ENCODE peak calls at places on chromosomes 5 and 9, in five cellular contexts. D is neural progenitor cell, H is SK-N-SH, S is PC-3, K is MM.1S. B is an unnamed sample.

GRCh38 chr5:50302815-50303490 is 138.1 kb downstream of the EMB start:
- DNase-seq in H (no peak), S (peak; percentile 91), K (no peak), D (no peak), B (peak; percentile 51)

GRCh38 chr5:24606974-24607373 is 37.8 kb downstream of the CDH10 start:
- DNase-seq in S (no peak), K (no peak), H (no peak), D (no peak), B (no peak)

GRCh38 chr9:70901741-70902140 is 219.7 kb downstream of the TRPM3 start:
- DNase-seq in S (no peak), K (no peak), H (no peak), D (no peak), B (no peak)

GRCh38 chr9:86353591-86354047 is 591 bp downstream of the TUT7 start:
- DNase-seq in K (peak; percentile 32), D (no peak), S (peak; percentile 51), H (no peak), B (peak; percentile 55)

GRCh38 chr9:136762915-136763648 is 1.2 kb downstream of the LCN15 start:
- DNase-seq in S (peak; percentile 18), D (peak; percentile 93), K (no peak), H (peak; percentile 96), B (peak; percentile 40)

GRCh38 chr5:53023969-53024368 is 34.8 kb downstream of the ITGA2 start:
- DNase-seq in D (no peak), K (peak; percentile 19), H (no peak), S (peak; percentile 70), B (peak; percentile 95)

GRCh38 chr9:114261026-114261425 is 61.9 kb upstream of the ORM1 start:
- DNase-seq in S (no peak), H (no peak), D (no peak), K (no peak), B (no peak)

GRCh38 chr9:94632736-94633135 is 6.6 kb downstream of the FBP1 start:
- DNase-seq in H (no peak), K (no peak), S (no peak), D (no peak), B (peak; percentile 38)

GRCh38 chr9:110626109-110626829 is 42.3 kb upstream of the MUSK start:
- DNase-seq in S (peak; percentile 56), K (no peak), H (no peak), D (no peak), B (peak; percentile 93)

GRCh38 chr9:14372437-14373318 is 58.7 kb upstream of the NFIB start:
- DNase-seq in D (no peak), H (peak; percentile 67), S (peak; percentile 84), K (no peak), B (peak; percentile 70)

GRCh38 chr9:93138171-93138764 is 4.2 kb upstream of the NINJ1 start:
- DNase-seq in S (no peak), K (no peak), H (no peak), D (no peak), B (no peak)

DNA sequence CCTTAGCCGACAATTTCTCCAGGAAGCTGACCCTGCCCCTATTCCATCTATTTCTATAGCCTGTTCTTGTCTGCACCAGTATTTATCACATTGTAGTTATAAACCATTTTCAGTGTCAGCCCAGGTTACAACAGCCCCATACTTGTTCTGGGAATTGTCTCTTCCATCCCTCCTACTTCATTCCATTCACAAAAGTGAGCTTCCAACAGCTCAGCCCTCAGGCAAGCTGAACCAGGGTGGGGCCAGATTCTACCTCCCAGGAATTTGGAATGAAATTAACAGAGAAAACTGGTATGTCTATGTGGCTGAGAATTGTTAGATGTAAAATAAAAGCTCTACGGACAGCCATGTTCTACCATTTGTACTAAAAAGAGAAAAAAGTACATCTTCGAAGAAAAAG is 36.1 kb downstream of the STRBP start:
- DNase-seq in S (no peak), K (no peak), H (no peak), D (peak; percentile 12), B (no peak)
- H3F3A ChIP-seq in S (no peaks in the 10 kb centered on the region), K (peaks cover 3% of the 10 kb centered on the region), H (no peaks in the 10 kb centered on the region), D (no peaks in the 10 kb centered on the region), B (no peaks in the 10 kb centered on the region)

GRCh38 chr5:35233121-35233520 is 2.8 kb upstream of the PRLR start:
- DNase-seq in S (no peak), D (no peak), K (no peak), H (no peak), B (no peak)

GRCh38 chr5:35232124-35232523 is 1.8 kb upstream of the PRLR start:
- DNase-seq in S (no peak), K (no peak), D (no peak), H (no peak), B (no peak)

GRCh38 chr5:35228304-35228703 is 2.0 kb downstream of the PRLR start:
- DNase-seq in H (no peak), S (no peak), D (no peak), K (no peak), B (no peak)

GRCh38 chr5:35230043-35230611 is at the start of gene PRLR:
- DNase-seq in S (peak; percentile 21), H (peak; percentile 55), K (no peak), D (peak; percentile 47), B (peak; percentile 71)

DNA sequence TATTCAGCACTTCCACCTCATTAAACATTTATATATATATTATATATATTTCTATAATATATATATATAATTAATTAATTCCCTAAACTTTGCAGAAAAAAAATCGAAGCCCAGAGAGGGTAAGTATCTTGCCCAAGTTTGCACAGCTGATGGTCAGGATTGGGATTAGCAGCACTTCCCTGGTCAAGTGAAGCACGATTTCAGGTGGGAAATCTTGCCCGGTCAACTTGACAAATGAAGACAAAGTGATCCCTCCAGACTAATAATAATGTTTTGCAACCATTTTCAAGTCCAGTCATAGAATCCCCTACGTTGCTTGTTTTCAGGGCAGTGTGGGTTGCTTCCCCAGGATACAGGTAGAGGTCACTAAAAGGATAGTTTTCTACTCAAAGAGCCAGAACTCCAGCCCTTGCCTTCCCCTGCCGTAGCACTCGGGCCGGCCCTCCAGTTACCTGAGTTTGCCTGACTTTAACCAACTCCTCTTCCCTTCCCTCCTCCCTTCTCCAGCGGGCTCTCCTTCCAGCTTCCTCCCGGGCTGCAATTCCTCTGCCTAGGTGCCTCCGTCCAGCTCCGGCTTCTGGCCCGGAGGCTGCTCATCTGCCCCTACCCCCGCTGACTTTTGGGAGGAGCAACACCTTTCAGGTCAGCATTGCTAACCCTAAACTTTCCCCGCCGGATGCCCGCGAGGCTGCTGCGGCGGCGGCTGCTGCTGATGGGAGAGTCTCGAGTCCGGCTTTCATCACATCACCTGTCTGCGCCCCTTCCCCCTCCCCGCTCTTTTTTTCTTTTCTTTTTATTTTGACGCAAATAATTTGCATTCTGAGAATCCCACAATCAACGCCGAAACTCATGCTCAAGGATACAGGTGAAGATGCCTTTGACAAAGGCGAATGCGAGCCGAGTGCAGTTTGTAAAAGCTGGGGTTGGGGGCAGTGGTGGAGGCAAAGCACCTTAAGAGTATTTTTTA is 928 bp downstream of the PRLR start:
- DNase-seq in S (peak; percentile 61), K (peak; percentile 76), H (peak; percentile 66), D (peak; percentile 71), B (peak; percentile 10)
- H3K4me3 ChIP-seq in S (peak overlapping the region; percentile 67), K (peak overlapping the region; percentile 56), H (peak overlapping the region; percentile 41), D (peak overlapping the region; percentile 70), B (peak overlapping the region; percentile 69)

DNA sequence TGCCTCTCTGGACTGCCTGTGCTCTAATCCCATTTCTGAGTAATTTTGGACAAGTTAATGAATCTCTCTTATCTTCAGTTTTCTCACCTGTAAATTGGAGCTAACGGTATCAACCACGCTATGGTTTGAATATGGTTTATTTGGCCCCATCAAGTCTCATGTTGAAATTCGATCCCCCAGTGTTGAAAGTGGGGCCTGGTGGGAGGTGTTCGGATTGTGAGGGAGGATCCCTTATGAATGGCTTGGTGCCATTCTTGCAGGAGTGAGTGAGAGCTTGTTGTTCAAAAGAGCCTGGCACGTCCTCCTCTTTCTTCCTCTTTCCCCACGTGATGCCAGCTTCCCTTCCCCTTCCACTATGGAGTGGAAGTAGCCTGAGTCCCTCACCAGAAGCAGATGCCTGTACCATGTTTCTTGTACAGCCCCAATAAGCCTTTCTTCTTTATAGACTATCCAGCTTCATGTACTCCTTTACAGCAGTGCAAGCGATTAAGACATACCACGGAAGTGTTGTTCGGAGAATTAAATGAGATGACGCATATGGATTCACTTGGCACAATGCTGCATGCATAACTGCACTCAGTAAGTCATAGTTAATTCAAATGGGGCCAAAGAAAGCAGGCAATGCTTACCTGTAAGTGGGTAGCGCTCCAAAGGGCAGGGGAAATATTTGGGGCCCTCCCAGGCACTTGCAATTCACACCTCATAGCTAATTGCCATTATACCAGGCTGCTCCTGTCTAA is 7.9 kb upstream of the ADRA1B start:
- DNase-seq in K (no peak), D (no peak), S (no peak), H (no peak), B (no peak)
- H3F3A ChIP-seq in K (no peaks in the 10 kb centered on the region), D (no peaks in the 10 kb centered on the region), S (no peaks in the 10 kb centered on the region), H (peaks cover 48% of the 10 kb centered on the region), B (peaks cover 40% of the 10 kb centered on the region)

DNA sequence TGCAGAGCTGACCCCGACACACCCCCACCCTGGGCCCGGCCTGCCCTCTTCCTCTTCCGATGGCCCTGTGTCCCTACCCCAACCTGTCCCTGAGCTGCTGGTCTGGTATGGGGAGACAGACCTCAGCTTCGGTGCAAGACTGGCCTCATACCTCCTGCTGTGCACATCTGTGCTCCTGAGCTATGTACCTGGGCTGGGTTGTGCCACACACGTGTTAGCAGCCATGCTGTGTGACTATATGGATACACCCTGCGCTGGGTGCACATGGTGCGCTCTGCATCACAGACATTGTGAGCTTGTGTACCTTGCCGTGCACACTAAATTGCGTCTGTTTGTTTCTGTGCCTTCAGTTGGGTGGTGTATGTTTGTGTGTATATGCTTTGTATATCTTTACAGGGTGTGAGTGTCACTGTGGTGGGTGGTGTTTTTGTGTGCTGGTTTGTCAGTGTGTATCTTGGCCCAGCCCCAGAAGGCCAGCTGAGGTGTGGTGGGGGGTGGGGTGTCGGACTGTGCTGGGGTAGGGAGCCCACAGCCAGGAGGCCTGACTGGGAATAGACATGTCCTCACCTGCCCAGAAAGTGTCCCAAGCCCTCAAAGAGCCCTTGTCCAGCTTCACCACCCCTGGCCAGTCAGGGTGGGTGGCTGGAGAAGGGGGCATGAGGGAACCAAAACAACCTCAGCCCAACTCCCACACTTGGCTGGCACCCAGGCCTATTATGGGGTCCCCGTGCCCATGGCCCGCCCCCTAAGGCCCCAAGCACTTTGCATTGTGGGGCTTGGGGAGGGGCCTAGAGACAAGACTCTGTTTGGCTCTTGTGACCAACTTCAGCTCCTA is 56.6 kb upstream of the PSD2 start:
- DNase-seq in K (no peak), H (no peak), D (no peak), S (no peak), B (no peak)
- H3K4me3 ChIP-seq in K (no peak overlapping the region), H (no peak overlapping the region), D (no peak overlapping the region), S (no peak overlapping the region), B (no peak overlapping the region)

GRCh38 chr5:79168031-79168430 is 56.4 kb downstream of the BHMT start:
- DNase-seq in D (no peak), K (no peak), S (no peak), H (no peak), B (no peak)
- H3F3A ChIP-seq in D (no peaks in the 10 kb centered on the region), K (no peaks in the 10 kb centered on the region), S (no peaks in the 10 kb centered on the region), H (no peaks in the 10 kb centered on the region), B (no peaks in the 10 kb centered on the region)

GRCh38 chr5:90353254-90353653 is 56.3 kb downstream of the CETN3 start:
- DNase-seq in H (no peak), D (no peak), K (no peak), S (no peak), B (no peak)
- H3K4me3 ChIP-seq in H (no peak overlapping the region), D (no peak overlapping the region), K (no peak overlapping the region), S (no peak overlapping the region), B (no peak overlapping the region)